ENCODE peak calls at places on chromosomes 2 and 18, in five cellular contexts. O, N, X, R and U are unnamed samples.

GRCh38 chr18:2570772-2571199 is 519 bp downstream of the METTL4 start:
- DNase-seq in R (peak), O (peak), X (peak), N (peak), U (peak)

GRCh38 chr2:167440382-167440781 is 552.1 kb downstream of the XIRP2 start:
- DNase-seq in O (no peak), R (no peak), X (no peak), N (no peak), U (no peak)

GRCh38 chr2:63300835-63301234 is 250.2 kb downstream of the OTX1 start:
- DNase-seq in O (peak), N (no peak), R (no peak), X (no peak), U (no peak)

GRCh38 chr2:128315829-128316776 is 2.6 kb downstream of the HS6ST1 start:
- DNase-seq in O (peak), R (no peak), X (peak), N (peak), U (no peak)

GRCh38 chr18:27903906-27904305 is 273.0 kb downstream of the CDH2 start:
- DNase-seq in N (no peak), O (no peak), X (no peak), R (no peak), U (no peak)

GRCh38 chr2:26463252-26464207 is 14.4 kb downstream of the OTOF start:
- DNase-seq in R (no peak), N (no peak), O (no peak), X (no peak), U (no peak)

GRCh38 chr2:175154670-175155082 is 13.3 kb downstream of the ATF2 start:
- DNase-seq in X (no peak), O (no peak), R (no peak), N (peak), U (peak)

GRCh38 chr2:170277943-170278342 is 100.0 kb downstream of the MYO3B start:
- DNase-seq in R (no peak), X (no peak), O (no peak), N (no peak), U (no peak)

GRCh38 chr2:5692561-5693287 is 540 bp downstream of the SOX11 start:
- DNase-seq in X (no peak), O (no peak), N (peak), R (no peak), U (no peak)

GRCh38 chr2:202036601-202037037 is 3.0 kb downstream of the FZD7 start:
- DNase-seq in O (no peak), N (peak), R (no peak), X (no peak), U (no peak)

GRCh38 chr2:84969511-84970265 is 1.3 kb upstream of the KCMF1 start:
- DNase-seq in X (no peak), N (peak), O (peak), R (no peak), U (no peak)

GRCh38 chr18:5542393-5543035 is 1.3 kb downstream of the EPB41L3 start:
- DNase-seq in R (peak), N (peak), X (peak), O (peak), U (no peak)

GRCh38 chr18:3675446-3675845 is 225.5 kb downstream of the TGIF1 start:
- DNase-seq in X (no peak), R (no peak), N (peak), O (no peak), U (peak)

GRCh38 chr2:59585657-59586056 is 967.8 kb downstream of the BCL11A start:
- DNase-seq in X (no peak), O (no peak), R (peak), N (no peak), U (no peak)

GRCh38 chr2:173205375-173205774 is 129.7 kb downstream of the MAP3K20 start:
- DNase-seq in N (peak), R (peak), X (peak), O (no peak), U (no peak)

GRCh38 chr18:34493099-34493544 is 217.0 kb upstream of the DTNA start:
- DNase-seq in O (peak), X (peak), R (peak), N (peak), U (peak)

GRCh38 chr2:101982630-101983029 is 9.1 kb upstream of the IL1R2 start:
- DNase-seq in N (no peak), R (no peak), O (no peak), X (no peak), U (no peak)

GRCh38 chr2:181468313-181468712 is 11.1 kb downstream of the ITGA4 start:
- DNase-seq in R (no peak), N (no peak), O (no peak), X (no peak), U (no peak)

GRCh38 chr2:119485336-119486110 is 38.8 kb downstream of the SCTR start:
- DNase-seq in O (no peak), R (no peak), N (no peak), X (peak), U (no peak)

GRCh38 chr2:114742245-114742644 is 299.8 kb downstream of the DPP10 start:
- DNase-seq in R (no peak), X (no peak), O (no peak), N (no peak), U (no peak)

GRCh38 chr2:43576983-43577892 is 18.6 kb downstream of the THADA start:
- DNase-seq in N (peak), X (no peak), R (no peak), O (peak), U (peak)

GRCh38 chr2:172173307-172173706 is 70.6 kb upstream of the DLX2 start:
- DNase-seq in R (no peak), X (no peak), O (peak), N (no peak), U (no peak)

GRCh38 chr2:135870571-135870970 is 5.7 kb downstream of the MCM6 start:
- DNase-seq in R (no peak), N (no peak), O (no peak), X (no peak), U (no peak)

GRCh38 chr2:154193246-154193645 is 321.5 kb downstream of the GALNT13 start:
- DNase-seq in R (no peak), O (no peak), N (no peak), X (no peak), U (no peak)

GRCh38 chr2:53987336-53987921 is 16.6 kb upstream of the PSME4 start:
- DNase-seq in X (no peak), N (peak), O (no peak), R (no peak), U (no peak)

DNA sequence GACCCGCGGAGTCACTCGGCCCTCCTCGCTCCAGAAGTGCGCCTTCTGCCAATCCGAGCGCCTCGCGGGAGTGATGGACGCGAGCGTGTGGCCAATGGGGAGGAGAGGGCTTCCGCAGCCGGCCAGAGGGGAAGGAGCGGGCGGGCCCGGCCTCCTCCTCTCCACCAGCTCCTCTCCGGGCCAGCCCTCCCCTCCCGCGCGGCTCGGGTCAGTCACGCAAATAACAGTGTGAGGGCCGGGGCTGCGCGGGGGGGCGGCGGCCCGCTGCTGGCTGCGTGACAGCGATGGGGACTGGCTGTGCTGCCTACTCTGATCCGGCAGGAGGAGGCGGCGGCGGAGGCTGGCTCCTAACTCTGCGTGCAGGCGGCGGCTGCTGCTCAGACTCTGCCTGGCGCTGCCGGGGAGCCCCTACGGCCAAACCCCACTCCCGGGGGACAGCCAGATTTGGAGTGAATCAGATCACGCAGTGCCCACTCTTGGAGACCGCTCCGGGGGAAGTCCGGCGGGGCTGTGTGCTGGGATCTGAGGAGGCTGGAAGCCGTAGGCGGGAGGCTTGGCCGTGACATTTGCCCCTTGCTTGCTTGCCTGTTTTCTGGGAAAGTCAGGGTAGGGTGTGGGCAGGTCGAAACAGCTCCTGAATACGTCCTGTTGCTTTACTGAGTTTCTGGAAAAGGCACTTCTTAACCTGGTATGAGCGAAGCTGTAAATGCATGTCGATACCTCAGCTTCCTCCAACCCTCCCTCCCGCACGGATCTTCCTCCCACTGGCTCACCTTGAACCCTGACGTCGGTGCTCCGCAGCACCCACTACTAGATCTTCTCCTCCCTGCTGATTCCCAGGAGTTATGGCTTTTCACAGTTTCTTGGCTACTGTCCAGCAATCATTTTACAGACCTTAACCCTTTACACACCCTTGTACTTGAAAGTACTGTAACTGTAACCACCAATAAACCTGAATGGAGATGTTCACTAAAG is 97.9 kb upstream of the SERTAD2 start:
- DNase-seq in O (peak), N (peak), R (peak), X (no peak), U (peak)
- TF ChIP-seq POLR2A in O (peak), N (peak), R (peak), X (no peak), U (peak)

GRCh38 chr18:9855686-9856085 is 30.1 kb upstream of the TXNDC2 start:
- DNase-seq in R (no peak), N (no peak), X (no peak), O (no peak), U (no peak)
- TF ChIP-seq POLR2A in R (no peak), N (no peak), X (no peak), O (no peak), U (no peak)

DNA sequence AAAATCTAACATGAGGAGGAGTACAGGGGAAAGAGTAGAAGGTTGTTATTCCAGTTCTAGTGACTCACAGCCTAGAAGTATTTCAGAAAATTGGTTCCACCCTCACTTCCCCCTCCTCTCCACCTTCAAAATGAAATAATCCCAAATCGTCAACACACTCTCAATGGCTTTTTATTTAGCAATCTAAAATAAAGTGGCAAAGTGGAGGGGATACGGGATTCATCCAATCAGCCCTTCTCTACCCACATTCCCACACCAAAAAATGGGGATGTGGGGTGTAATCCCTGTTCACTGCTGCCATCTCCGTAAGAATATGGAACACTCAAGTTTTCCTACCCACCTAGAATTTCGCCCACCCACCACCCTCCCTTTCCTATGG is 987 bp downstream of the NCKAP1 start:
- DNase-seq in O (no peak), N (peak), R (no peak), X (no peak), U (no peak)
- TF ChIP-seq POLR2A in O (no peak), N (peak), R (no peak), X (no peak), U (no peak)

GRCh38 chr2:237410949-237411635 is 2.9 kb downstream of the COL6A3 start:
- DNase-seq in X (no peak), O (no peak), N (no peak), R (no peak), U (no peak)

GRCh38 chr2:237413293-237414055 is 490 bp downstream of the COL6A3 start:
- DNase-seq in O (no peak), N (no peak), X (no peak), R (no peak), U (no peak)

GRCh38 chr2:237414056-237414661 is at the start of gene COL6A3:
- DNase-seq in X (peak), R (peak), O (no peak), N (peak), U (no peak)

GRCh38 chr2:237412646-237413292 is 1.2 kb downstream of the COL6A3 start:
- DNase-seq in O (no peak), R (no peak), X (no peak), N (no peak), U (no peak)

GRCh38 chr2:237411683-237412349 is 2.1 kb downstream of the COL6A3 start:
- DNase-seq in N (peak), X (no peak), O (no peak), R (no peak), U (no peak)
- TF ChIP-seq POLR2A in N (no peak), X (no peak), O (no peak), R (peak), U (no peak)

GRCh38 chr2:241676665-241677064 is 9.9 kb downstream of the DTYMK start:
- DNase-seq in N (no peak), R (no peak), O (no peak), X (no peak), U (no peak)
- TF ChIP-seq POLR2A in N (no peak), R (no peak), O (peak), X (no peak), U (no peak)

GRCh38 chr2:205579335-205579734 is 103.0 kb upstream of the NRP2 start:
- DNase-seq in O (no peak), X (no peak), N (no peak), R (no peak), U (no peak)

GRCh38 chr2:205585451-205586045 is 96.8 kb upstream of the NRP2 start:
- DNase-seq in R (no peak), O (no peak), X (no peak), N (no peak), U (no peak)

DNA sequence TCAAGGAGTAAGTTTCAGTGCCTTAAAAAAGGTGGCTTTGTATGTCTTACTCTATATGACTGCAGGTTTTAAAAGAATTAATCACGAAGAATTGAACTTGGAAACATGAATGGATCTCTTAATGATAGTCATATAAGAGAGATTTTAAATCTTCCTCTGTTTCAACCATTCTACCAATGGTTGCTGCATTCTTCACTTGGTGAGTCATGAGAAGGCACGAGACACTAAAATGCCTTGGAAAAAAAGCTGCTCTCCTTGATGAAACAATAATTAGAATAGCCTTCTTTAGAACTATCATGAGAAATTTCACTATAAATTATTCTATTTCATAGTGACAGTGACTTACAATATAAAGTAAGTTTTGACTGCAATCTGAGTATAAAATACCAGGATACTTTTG is 101.7 kb upstream of the NRP2 start:
- DNase-seq in R (no peak), X (no peak), N (peak), O (no peak), U (no peak)
- TF ChIP-seq POLR2A in R (no peak), X (no peak), N (no peak), O (no peak), U (no peak)

GRCh38 chr2:36781907-36782635 is 85.6 kb downstream of the VIT start:
- DNase-seq in O (no peak), X (no peak), R (no peak), N (no peak), U (no peak)
- TF ChIP-seq POLR2A in O (no peak), X (no peak), R (no peak), N (no peak), U (no peak)

GRCh38 chr2:238231251-238231793 is 8.5 kb downstream of the HES6 start:
- DNase-seq in X (peak), N (peak), R (peak), O (peak), U (no peak)
- TF ChIP-seq POLR2A in X (no peak), N (no peak), R (no peak), O (peak), U (no peak)

GRCh38 chr2:86105969-86106945 is at the start of gene PTCD3:
- DNase-seq in R (peak), O (peak), N (peak), X (peak), U (peak)
- TF ChIP-seq POLR2A in R (peak), O (peak), N (peak), X (no peak), U (peak)